ENCODE peak calls at places on chromosomes 1 and 21, in five cellular contexts. One of them, this sample, is unnamed.

GRCh38 chr1:198880397-198880796 is 241.6 kb downstream of the PTPRC start:
- DNase-seq in prostate gland: no peak
- DNase-seq in OCI-LY7: no peak
- DNase-seq in dorsolateral prefrontal cortex: no peak
- DNase-seq in CD8-positive, alpha-beta T cell: no peak
- DNase-seq in this sample: no peak

GRCh38 chr21:37658121-37658993 is 257.9 kb downstream of the KCNJ6 start:
- DNase-seq in OCI-LY7: no peak
- DNase-seq in prostate gland: no peak
- DNase-seq in CD8-positive, alpha-beta T cell: no peak
- DNase-seq in dorsolateral prefrontal cortex: no peak
- DNase-seq in this sample: no peak

GRCh38 chr21:27840273-27840672 is 873.4 kb upstream of the ADAMTS5 start:
- DNase-seq in OCI-LY7: no peak
- DNase-seq in CD8-positive, alpha-beta T cell: no peak
- DNase-seq in dorsolateral prefrontal cortex: no peak
- DNase-seq in prostate gland: peak; percentile 8
- DNase-seq in this sample: no peak

GRCh38 chr1:162902372-162902771 is 41.4 kb upstream of the CCDC190 start:
- DNase-seq in OCI-LY7: no peak
- DNase-seq in prostate gland: no peak
- DNase-seq in dorsolateral prefrontal cortex: no peak
- DNase-seq in CD8-positive, alpha-beta T cell: no peak
- DNase-seq in this sample: no peak

GRCh38 chr1:157077394-157077793 is 22.2 kb downstream of the ETV3L start:
- DNase-seq in CD8-positive, alpha-beta T cell: no peak
- DNase-seq in dorsolateral prefrontal cortex: no peak
- DNase-seq in prostate gland: no peak
- DNase-seq in OCI-LY7: no peak
- DNase-seq in this sample: no peak

GRCh38 chr21:27713159-27714109 is 746.5 kb upstream of the ADAMTS5 start:
- DNase-seq in dorsolateral prefrontal cortex: no peak
- DNase-seq in OCI-LY7: no peak
- DNase-seq in CD8-positive, alpha-beta T cell: no peak
- DNase-seq in prostate gland: peak; percentile 59
- DNase-seq in this sample: no peak

GRCh38 chr1:221509575-221510360 is 232.1 kb downstream of the DUSP10 start:
- DNase-seq in prostate gland: no peak
- DNase-seq in CD8-positive, alpha-beta T cell: no peak
- DNase-seq in OCI-LY7: no peak
- DNase-seq in dorsolateral prefrontal cortex: no peak
- DNase-seq in this sample: no peak

GRCh38 chr1:198101716-198102453 is 54.9 kb upstream of the NEK7 start:
- DNase-seq in dorsolateral prefrontal cortex: no peak
- DNase-seq in CD8-positive, alpha-beta T cell: no peak
- DNase-seq in prostate gland: no peak
- DNase-seq in OCI-LY7: no peak
- DNase-seq in this sample: no peak

GRCh38 chr1:158203693-158204457 is 23.2 kb downstream of the CD1D start:
- DNase-seq in prostate gland: peak; percentile 34
- DNase-seq in OCI-LY7: peak; percentile 75
- DNase-seq in dorsolateral prefrontal cortex: no peak
- DNase-seq in CD8-positive, alpha-beta T cell: no peak
- DNase-seq in this sample: peak; percentile 26

GRCh38 chr1:37862330-37862729 is 2.9 kb upstream of the MTF1 start:
- DNase-seq in CD8-positive, alpha-beta T cell: no peak
- DNase-seq in OCI-LY7: no peak
- DNase-seq in prostate gland: no peak
- DNase-seq in dorsolateral prefrontal cortex: no peak
- DNase-seq in this sample: no peak
- H3K27ac ChIP-seq in CD8-positive, alpha-beta T cell: no peak overlapping the region
- H3K27ac ChIP-seq in OCI-LY7: no peak overlapping the region
- H3K27ac ChIP-seq in prostate gland: no peak overlapping the region
- H3K27ac ChIP-seq in dorsolateral prefrontal cortex: no peak overlapping the region
- H3K27ac ChIP-seq in this sample: no peak overlapping the region

GRCh38 chr1:22196041-22196440 is 53.1 kb upstream of the WNT4 start:
- DNase-seq in CD8-positive, alpha-beta T cell: no peak
- DNase-seq in OCI-LY7: no peak
- DNase-seq in dorsolateral prefrontal cortex: no peak
- DNase-seq in prostate gland: no peak
- DNase-seq in this sample: no peak

GRCh38 chr1:22203335-22203734 is 60.4 kb upstream of the WNT4 start:
- DNase-seq in dorsolateral prefrontal cortex: no peak
- DNase-seq in prostate gland: no peak
- DNase-seq in OCI-LY7: no peak
- DNase-seq in CD8-positive, alpha-beta T cell: no peak
- DNase-seq in this sample: no peak

GRCh38 chr1:22196641-22197040 is 53.7 kb upstream of the WNT4 start:
- DNase-seq in CD8-positive, alpha-beta T cell: no peak
- DNase-seq in OCI-LY7: no peak
- DNase-seq in prostate gland: no peak
- DNase-seq in dorsolateral prefrontal cortex: no peak
- DNase-seq in this sample: no peak

GRCh38 chr1:22201023-22201422 is 58.1 kb upstream of the WNT4 start:
- DNase-seq in OCI-LY7: no peak
- DNase-seq in prostate gland: no peak
- DNase-seq in dorsolateral prefrontal cortex: no peak
- DNase-seq in CD8-positive, alpha-beta T cell: no peak
- DNase-seq in this sample: no peak

DNA sequence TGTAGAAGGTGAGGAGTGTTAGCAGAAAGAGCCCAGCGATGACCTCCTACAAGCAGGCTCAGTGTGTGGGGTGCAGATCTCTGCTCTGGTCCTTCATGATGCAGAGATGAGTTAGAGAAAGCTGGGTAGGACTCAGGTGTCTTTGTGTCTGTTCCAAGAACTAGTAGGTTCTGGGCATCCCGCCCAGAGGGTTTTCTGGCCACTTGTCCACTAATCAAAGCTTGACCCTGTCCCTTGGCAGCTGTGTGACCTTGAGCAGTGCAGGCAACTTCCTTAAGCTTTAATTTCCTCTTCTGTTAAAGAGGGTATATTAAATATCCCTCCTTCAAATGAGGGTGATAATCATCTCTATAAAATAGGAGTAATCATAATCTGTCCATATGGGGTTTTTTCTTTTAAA is 54.7 kb upstream of the WNT4 start:
- DNase-seq in prostate gland: no peak
- DNase-seq in OCI-LY7: no peak
- DNase-seq in CD8-positive, alpha-beta T cell: no peak
- DNase-seq in dorsolateral prefrontal cortex: no peak
- DNase-seq in this sample: no peak
- H3K27ac ChIP-seq in prostate gland: no peak overlapping the region
- H3K27ac ChIP-seq in OCI-LY7: no peak overlapping the region
- H3K27ac ChIP-seq in CD8-positive, alpha-beta T cell: no peak overlapping the region
- H3K27ac ChIP-seq in dorsolateral prefrontal cortex: no peak overlapping the region
- H3K27ac ChIP-seq in this sample: no peak overlapping the region

GRCh38 chr1:55700359-55701130 is 485.4 kb upstream of the USP24 start:
- DNase-seq in prostate gland: no peak
- DNase-seq in dorsolateral prefrontal cortex: no peak
- DNase-seq in OCI-LY7: no peak
- DNase-seq in CD8-positive, alpha-beta T cell: no peak
- DNase-seq in this sample: no peak
- H3K27ac ChIP-seq in prostate gland: no peak overlapping the region
- H3K27ac ChIP-seq in dorsolateral prefrontal cortex: no peak overlapping the region
- H3K27ac ChIP-seq in OCI-LY7: no peak overlapping the region
- H3K27ac ChIP-seq in CD8-positive, alpha-beta T cell: no peak overlapping the region
- H3K27ac ChIP-seq in this sample: no peak overlapping the region

GRCh38 chr1:175188936-175189335 is 3.6 kb downstream of the KIAA0040 start:
- DNase-seq in OCI-LY7: peak; percentile 92
- DNase-seq in prostate gland: no peak
- DNase-seq in CD8-positive, alpha-beta T cell: peak; percentile 38
- DNase-seq in dorsolateral prefrontal cortex: no peak
- DNase-seq in this sample: no peak
- H3K27ac ChIP-seq in OCI-LY7: peak overlapping the region; percentile 86
- H3K27ac ChIP-seq in prostate gland: no peak overlapping the region
- H3K27ac ChIP-seq in CD8-positive, alpha-beta T cell: peak overlapping the region; percentile 25
- H3K27ac ChIP-seq in dorsolateral prefrontal cortex: no peak overlapping the region
- H3K27ac ChIP-seq in this sample: peak overlapping the region; percentile 90

GRCh38 chr21:31607791-31608190 is 51.7 kb upstream of the SOD1 start:
- DNase-seq in dorsolateral prefrontal cortex: no peak
- DNase-seq in prostate gland: no peak
- DNase-seq in OCI-LY7: no peak
- DNase-seq in CD8-positive, alpha-beta T cell: no peak
- DNase-seq in this sample: no peak
- H3K27ac ChIP-seq in dorsolateral prefrontal cortex: no peak overlapping the region
- H3K27ac ChIP-seq in prostate gland: no peak overlapping the region
- H3K27ac ChIP-seq in OCI-LY7: no peak overlapping the region
- H3K27ac ChIP-seq in CD8-positive, alpha-beta T cell: no peak overlapping the region
- H3K27ac ChIP-seq in this sample: no peak overlapping the region

GRCh38 chr1:36287595-36287994 is 18.6 kb upstream of the SH3D21 start:
- DNase-seq in OCI-LY7: no peak
- DNase-seq in dorsolateral prefrontal cortex: no peak
- DNase-seq in CD8-positive, alpha-beta T cell: no peak
- DNase-seq in prostate gland: no peak
- DNase-seq in this sample: no peak

GRCh38 chr1:36284061-36284460 is 22.1 kb upstream of the SH3D21 start:
- DNase-seq in CD8-positive, alpha-beta T cell: no peak
- DNase-seq in OCI-LY7: no peak
- DNase-seq in dorsolateral prefrontal cortex: no peak
- DNase-seq in prostate gland: no peak
- DNase-seq in this sample: no peak

GRCh38 chr1:36285450-36286101 is 20.6 kb upstream of the SH3D21 start:
- DNase-seq in CD8-positive, alpha-beta T cell: peak; percentile 43
- DNase-seq in dorsolateral prefrontal cortex: no peak
- DNase-seq in prostate gland: peak; percentile 90
- DNase-seq in OCI-LY7: peak; percentile 88
- DNase-seq in this sample: no peak

GRCh38 chr1:36286802-36287201 is 19.4 kb upstream of the SH3D21 start:
- DNase-seq in CD8-positive, alpha-beta T cell: no peak
- DNase-seq in dorsolateral prefrontal cortex: no peak
- DNase-seq in prostate gland: no peak
- DNase-seq in OCI-LY7: no peak
- DNase-seq in this sample: no peak

DNA sequence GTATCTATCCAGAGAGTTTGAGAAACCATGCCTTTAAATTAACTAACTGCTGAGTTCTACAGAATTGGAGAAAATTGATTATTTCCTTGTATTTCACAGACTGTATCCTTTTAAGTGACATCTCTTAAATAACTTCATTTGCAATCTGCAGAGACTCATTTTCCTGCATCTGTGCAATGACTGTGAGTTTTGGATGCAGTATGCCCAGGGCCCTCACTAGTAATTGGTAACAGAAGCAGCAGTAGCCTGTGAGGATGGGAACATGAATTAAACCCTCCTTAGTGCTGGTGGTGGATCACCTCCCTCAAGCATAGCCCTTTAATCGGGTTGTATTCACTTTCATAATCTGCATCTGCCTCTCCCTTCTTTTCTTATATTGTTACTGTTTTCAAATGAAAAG is 21.7 kb upstream of the SH3D21 start:
- DNase-seq in OCI-LY7: no peak
- DNase-seq in prostate gland: no peak
- DNase-seq in CD8-positive, alpha-beta T cell: no peak
- DNase-seq in dorsolateral prefrontal cortex: no peak
- DNase-seq in this sample: no peak
- H3K27ac ChIP-seq in OCI-LY7: no peak overlapping the region
- H3K27ac ChIP-seq in prostate gland: peak overlapping the region; percentile 66
- H3K27ac ChIP-seq in CD8-positive, alpha-beta T cell: no peak overlapping the region
- H3K27ac ChIP-seq in dorsolateral prefrontal cortex: peak overlapping the region; percentile 51
- H3K27ac ChIP-seq in this sample: no peak overlapping the region

DNA sequence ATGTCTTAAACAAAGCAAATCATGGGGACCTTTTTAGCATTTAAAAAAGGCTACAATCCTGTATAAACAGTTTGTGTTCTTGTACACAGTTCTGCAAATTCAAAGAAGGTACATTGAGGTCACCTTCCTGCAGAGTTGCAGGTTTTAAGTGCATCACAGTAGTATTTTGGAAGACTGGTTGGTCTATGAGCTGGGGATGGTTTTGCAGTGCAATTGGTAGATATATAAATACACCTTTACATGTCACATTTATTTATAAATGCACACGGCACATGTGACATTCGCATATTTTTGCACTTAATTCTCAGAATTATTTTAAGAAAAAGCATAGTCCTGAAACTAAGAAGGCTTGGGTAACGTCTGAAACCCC is 599 bp upstream of the ITPKB start:
- DNase-seq in OCI-LY7: peak; percentile 53
- DNase-seq in CD8-positive, alpha-beta T cell: no peak
- DNase-seq in dorsolateral prefrontal cortex: no peak
- DNase-seq in prostate gland: no peak
- DNase-seq in this sample: peak; percentile 26
- H3K27ac ChIP-seq in OCI-LY7: peak overlapping the region; percentile 83
- H3K27ac ChIP-seq in CD8-positive, alpha-beta T cell: peak overlapping the region; percentile 98
- H3K27ac ChIP-seq in dorsolateral prefrontal cortex: peak overlapping the region; percentile 100
- H3K27ac ChIP-seq in prostate gland: peak overlapping the region; percentile 88
- H3K27ac ChIP-seq in this sample: peak overlapping the region; percentile 89

This sample was measured in Peyer's patch.